ENCODE peak calls at places on chromosomes 5 and 9, in ten cellular contexts. T is RWPE2, S is stomach, O is heart right ventricle, P is fibroblast of pulmonary artery, Q is endodermal cell, N is Calu3, C is ovary, M is cardiac fibroblast, U is HepG2. J is an unnamed sample.
A peak's percentile ranks its signal among the peaks of the same experiment; 100 is the strongest.

GRCh38 chr5:32013658-32014057 is 160.5 kb downstream of the GOLPH3 start:
- DNase-seq in O (no peak), M (no peak), Q (peak; percentile 72), N (no peak), S (no peak), P (no peak), U (no peak), C (no peak), T (no peak), J (no peak)

GRCh38 chr9:129933709-129934586 is 98.7 kb downstream of the USP20 start:
- DNase-seq in S (no peak), Q (no peak), C (no peak), T (no peak), O (no peak), N (no peak), U (no peak), M (peak; percentile 25), P (no peak), J (no peak)

GRCh38 chr9:4147476-4148214 is 152.2 kb downstream of the GLIS3 start:
- DNase-seq in O (no peak), M (no peak), P (no peak), N (peak; percentile 29), S (no peak), U (peak; percentile 34), Q (peak; percentile 57), C (no peak), T (no peak), J (no peak)

GRCh38 chr5:82676663-82677062 is 398.5 kb upstream of the RPS23 start:
- DNase-seq in O (no peak), S (no peak), P (no peak), T (no peak), Q (no peak), U (no peak), N (no peak), C (no peak), M (no peak), J (no peak)

GRCh38 chr5:32852535-32852934 is 141.4 kb downstream of the NPR3 start:
- DNase-seq in T (no peak), Q (peak; percentile 80), P (peak; percentile 49), S (no peak), C (no peak), U (peak; percentile 22), M (peak; percentile 93), N (peak; percentile 25), O (no peak), J (no peak)

GRCh38 chr9:76649894-76650293 is 114.3 kb upstream of the PCA3 start:
- DNase-seq in T (no peak), N (no peak), U (no peak), O (no peak), Q (no peak), S (no peak), C (no peak), P (no peak), M (no peak), J (no peak)

GRCh38 chr5:125992050-125992449 is 431.2 kb upstream of the GRAMD2B start:
- DNase-seq in Q (no peak), M (no peak), O (no peak), S (no peak), U (no peak), T (no peak), N (no peak), P (no peak), C (no peak), J (no peak)

GRCh38 chr5:126591549-126591948 is 3.5 kb downstream of the ALDH7A1 start:
- DNase-seq in T (no peak), P (no peak), O (no peak), U (no peak), M (no peak), S (no peak), Q (no peak), N (no peak), C (no peak), J (no peak)

GRCh38 chr5:103211858-103212500 is 46.6 kb upstream of the MACIR start:
- DNase-seq in O (no peak), T (no peak), S (no peak), N (no peak), C (no peak), Q (no peak), P (peak; percentile 39), M (peak; percentile 37), U (no peak), J (no peak)

GRCh38 chr5:122842016-122842580 is 3.3 kb upstream of the SNX24 start:
- DNase-seq in M (no peak), U (no peak), T (no peak), C (no peak), P (no peak), S (no peak), O (no peak), Q (no peak), N (no peak), J (no peak)

GRCh38 chr5:74502479-74502950 is 138.0 kb downstream of the ENC1 start:
- DNase-seq in O (no peak), Q (no peak), P (no peak), S (no peak), U (peak; percentile 91), M (no peak), C (no peak), T (no peak), N (peak; percentile 22), J (no peak)

GRCh38 chr9:91077624-91078023 is 276.0 kb downstream of the SYK start:
- DNase-seq in O (no peak), P (no peak), S (no peak), M (no peak), C (no peak), Q (no peak), N (no peak), T (no peak), U (no peak), J (no peak)

GRCh38 chr5:160183075-160183474 is 46.2 kb upstream of the FABP6 start:
- DNase-seq in C (no peak), O (no peak), S (no peak), P (no peak), N (no peak), Q (no peak), M (no peak), T (no peak), U (no peak), J (no peak)

GRCh38 chr9:79572891-79573696 is 1.3 kb downstream of the TLE4 start:
- DNase-seq in P (no peak), U (no peak), O (peak; percentile 57), S (peak; percentile 51), Q (peak; percentile 71), T (peak; percentile 49), M (no peak), N (no peak), C (peak; percentile 57), J (peak; percentile 82)

GRCh38 chr5:74766348-74766886 is 500 bp downstream of the GFM2 start:
- DNase-seq in M (peak; percentile 74), Q (no peak), N (peak; percentile 16), T (no peak), U (peak; percentile 19), O (no peak), P (peak; percentile 51), C (no peak), S (no peak), J (no peak)

DNA sequence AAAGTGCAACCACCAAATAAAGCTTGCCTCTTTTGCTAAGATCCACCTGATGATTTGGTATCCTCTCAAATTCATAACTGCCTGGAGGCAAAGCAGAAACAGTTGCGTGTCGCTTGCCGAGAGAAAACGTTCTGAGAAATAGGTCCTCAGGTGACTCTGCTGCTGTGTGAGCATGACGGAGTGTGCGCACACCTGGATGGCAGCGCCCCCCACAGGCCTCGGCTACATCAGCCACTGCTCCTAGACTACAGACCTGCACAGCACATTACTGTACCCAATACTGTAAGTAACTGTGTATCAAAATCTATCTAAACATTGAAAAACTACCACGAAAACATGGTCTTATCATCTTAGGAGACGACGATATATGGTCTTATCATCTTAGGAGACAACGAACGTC is 87.4 kb downstream of the CAMSAP1 start:
- DNase-seq in S (no peak), U (no peak), N (no peak), T (no peak), P (no peak), Q (peak; percentile 68), O (no peak), M (no peak), C (no peak), J (peak; percentile 44)
- TF ChIP-seq CTCF in S (no peak), U (peak; percentile 30), N (no peak), T (no peak), P (no peak), Q (peak; percentile 73), O (no peak), M (peak; percentile 3), C (no peak), J (peak; percentile 30)

DNA sequence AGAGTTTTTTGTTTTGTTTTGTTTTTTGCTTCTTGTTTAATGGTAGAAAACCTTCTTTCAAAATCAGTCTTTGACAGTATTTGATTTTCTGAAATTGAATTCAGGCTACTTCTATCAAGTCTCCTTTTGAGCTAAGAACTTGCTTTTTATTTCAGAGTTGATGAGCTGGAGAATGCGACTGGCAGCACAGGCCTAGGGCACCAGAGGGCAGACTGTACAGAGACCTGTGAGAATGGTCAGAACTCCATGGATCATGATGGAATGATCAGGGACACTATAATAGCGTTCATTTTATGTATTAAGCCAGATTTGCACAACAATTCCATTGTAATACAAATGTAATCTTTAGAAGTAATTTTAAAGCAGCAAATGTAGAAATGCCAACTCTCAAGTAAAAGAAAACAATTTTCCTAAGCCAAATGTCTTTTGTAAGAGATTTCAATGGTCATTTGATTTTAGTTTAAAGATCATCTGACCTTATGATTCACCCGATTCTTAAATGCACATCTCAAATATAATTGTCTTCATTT is 902.4 kb downstream of the NR2F1-AS1 start:
- DNase-seq in T (no peak), P (peak; percentile 13), U (peak; percentile 4), N (peak; percentile 45), M (peak; percentile 22), Q (no peak), S (no peak), O (no peak), C (no peak), J (no peak)
- TF ChIP-seq CTCF in T (peak; percentile 47), P (peak; percentile 29), U (peak; percentile 44), N (no peak), M (peak; percentile 33), Q (peak; percentile 67), S (no peak), O (no peak), C (no peak), J (peak; percentile 62)

DNA sequence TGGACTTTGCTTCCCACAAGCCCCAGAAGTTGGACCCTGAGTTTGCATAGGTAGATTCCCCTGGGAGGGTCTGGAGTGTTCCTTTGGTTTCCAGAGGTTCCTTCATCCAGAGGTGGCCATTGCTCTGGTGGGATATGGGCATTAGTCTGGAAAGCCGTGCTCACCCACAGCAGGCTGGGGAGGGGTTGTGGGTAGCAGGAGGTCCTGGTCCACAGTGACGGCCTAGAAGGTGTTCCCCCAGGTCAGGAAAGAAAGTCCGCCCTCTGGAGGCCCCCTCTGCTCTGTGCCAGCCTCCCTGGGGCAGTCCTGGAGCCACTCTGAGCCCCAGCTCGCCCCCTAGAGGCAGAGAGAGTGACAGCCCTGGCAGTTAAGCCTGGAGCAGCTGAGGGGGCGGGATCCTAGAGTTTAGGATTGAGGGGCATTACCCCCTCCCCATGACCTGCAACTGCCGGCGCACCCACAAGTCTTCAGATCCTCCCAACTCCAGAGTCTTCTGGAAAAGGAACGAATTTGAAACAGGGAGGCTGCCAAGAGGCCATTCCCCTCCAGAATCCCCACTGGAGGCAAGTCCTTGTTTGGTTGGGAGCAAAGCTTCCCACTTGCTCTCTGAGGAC is 36.8 kb downstream of the NDST1 start:
- DNase-seq in T (no peak), N (peak; percentile 93), M (peak; percentile 68), Q (peak; percentile 96), U (peak; percentile 80), O (peak; percentile 78), C (peak; percentile 72), S (peak; percentile 82), P (peak; percentile 63), J (no peak)
- TF ChIP-seq CTCF in T (peak; percentile 91), N (peak; percentile 93), M (peak; percentile 89), Q (peak; percentile 97), U (peak; percentile 98), O (peak; percentile 88), C (peak; percentile 59), S (peak; percentile 67), P (peak; percentile 91), J (peak; percentile 81)

GRCh38 chr5:112276996-112277395 is 142.1 kb downstream of the EPB41L4A start:
- DNase-seq in O (no peak), M (no peak), P (no peak), S (no peak), Q (peak; percentile 48), N (no peak), C (no peak), U (no peak), T (no peak), J (no peak)
- TF ChIP-seq CTCF in O (no peak), M (no peak), P (no peak), S (no peak), Q (peak; percentile 39), N (no peak), C (no peak), U (no peak), T (no peak), J (no peak)

J was measured in chondrocyte.